ENCODE peak calls at places on chromosomes 11 and 22, in seven cellular contexts. One of them, this sample, is unnamed.

GRCh38 chr11:125262825-125263218 is 98.3 kb downstream of the PKNOX2 start:
- DNase-seq in IMR-90: peak; percentile 47
- DNase-seq in H9: peak; percentile 52
- DNase-seq in neuronal stem cell: peak; percentile 31
- DNase-seq in H1: peak; percentile 68
- DNase-seq in mesendoderm: peak; percentile 77
- DNase-seq in trophoblast cell: no peak
- DNase-seq in this sample: peak; percentile 73

GRCh38 chr11:100965346-100965745 is 164.3 kb downstream of the PGR start:
- DNase-seq in IMR-90: peak; percentile 2
- DNase-seq in H9: no peak
- DNase-seq in neuronal stem cell: no peak
- DNase-seq in H1: no peak
- DNase-seq in mesendoderm: no peak
- DNase-seq in trophoblast cell: no peak
- DNase-seq in this sample: no peak

GRCh38 chr11:70007796-70008195 is 70.3 kb upstream of the ANO1 start:
- DNase-seq in IMR-90: peak; percentile 37
- DNase-seq in H9: no peak
- DNase-seq in neuronal stem cell: no peak
- DNase-seq in H1: no peak
- DNase-seq in mesendoderm: no peak
- DNase-seq in trophoblast cell: no peak
- DNase-seq in this sample: no peak

GRCh38 chr22:44129614-44129976 is 51.1 kb upstream of the PARVG start:
- DNase-seq in IMR-90: peak; percentile 56
- DNase-seq in H9: no peak
- DNase-seq in neuronal stem cell: no peak
- DNase-seq in H1: no peak
- DNase-seq in mesendoderm: peak; percentile 47
- DNase-seq in trophoblast cell: no peak
- DNase-seq in this sample: peak; percentile 12

GRCh38 chr11:17542249-17542648 is 2.0 kb downstream of the USH1C start:
- DNase-seq in IMR-90: no peak
- DNase-seq in H9: no peak
- DNase-seq in neuronal stem cell: no peak
- DNase-seq in H1: no peak
- DNase-seq in mesendoderm: no peak
- DNase-seq in trophoblast cell: no peak
- DNase-seq in this sample: no peak

GRCh38 chr11:28343304-28344233 is 235.4 kb downstream of the METTL15 start:
- DNase-seq in IMR-90: peak; percentile 95
- DNase-seq in H9: no peak
- DNase-seq in neuronal stem cell: no peak
- DNase-seq in H1: no peak
- DNase-seq in mesendoderm: peak; percentile 44
- DNase-seq in trophoblast cell: peak; percentile 7
- DNase-seq in this sample: peak; percentile 89

GRCh38 chr11:122137081-122137793 is 21.2 kb upstream of the BLID start:
- DNase-seq in IMR-90: peak; percentile 96
- DNase-seq in H9: no peak
- DNase-seq in neuronal stem cell: no peak
- DNase-seq in H1: no peak
- DNase-seq in mesendoderm: peak; percentile 22
- DNase-seq in trophoblast cell: peak; percentile 51
- DNase-seq in this sample: peak; percentile 93

GRCh38 chr22:49365910-49366309 is 461.8 kb downstream of the BRD1 start:
- DNase-seq in IMR-90: no peak
- DNase-seq in H9: no peak
- DNase-seq in neuronal stem cell: no peak
- DNase-seq in H1: no peak
- DNase-seq in mesendoderm: no peak
- DNase-seq in trophoblast cell: no peak
- DNase-seq in this sample: no peak

GRCh38 chr11:124946735-124947141 is 7.3 kb upstream of the CCDC15 start:
- DNase-seq in IMR-90: peak; percentile 40
- DNase-seq in H9: no peak
- DNase-seq in neuronal stem cell: no peak
- DNase-seq in H1: no peak
- DNase-seq in mesendoderm: no peak
- DNase-seq in trophoblast cell: peak; percentile 3
- DNase-seq in this sample: no peak

GRCh38 chr22:28978863-28979799 is 82.5 kb downstream of the C22orf31 start:
- DNase-seq in IMR-90: no peak
- DNase-seq in H9: no peak
- DNase-seq in neuronal stem cell: no peak
- DNase-seq in H1: no peak
- DNase-seq in mesendoderm: no peak
- DNase-seq in trophoblast cell: no peak
- DNase-seq in this sample: no peak

DNA sequence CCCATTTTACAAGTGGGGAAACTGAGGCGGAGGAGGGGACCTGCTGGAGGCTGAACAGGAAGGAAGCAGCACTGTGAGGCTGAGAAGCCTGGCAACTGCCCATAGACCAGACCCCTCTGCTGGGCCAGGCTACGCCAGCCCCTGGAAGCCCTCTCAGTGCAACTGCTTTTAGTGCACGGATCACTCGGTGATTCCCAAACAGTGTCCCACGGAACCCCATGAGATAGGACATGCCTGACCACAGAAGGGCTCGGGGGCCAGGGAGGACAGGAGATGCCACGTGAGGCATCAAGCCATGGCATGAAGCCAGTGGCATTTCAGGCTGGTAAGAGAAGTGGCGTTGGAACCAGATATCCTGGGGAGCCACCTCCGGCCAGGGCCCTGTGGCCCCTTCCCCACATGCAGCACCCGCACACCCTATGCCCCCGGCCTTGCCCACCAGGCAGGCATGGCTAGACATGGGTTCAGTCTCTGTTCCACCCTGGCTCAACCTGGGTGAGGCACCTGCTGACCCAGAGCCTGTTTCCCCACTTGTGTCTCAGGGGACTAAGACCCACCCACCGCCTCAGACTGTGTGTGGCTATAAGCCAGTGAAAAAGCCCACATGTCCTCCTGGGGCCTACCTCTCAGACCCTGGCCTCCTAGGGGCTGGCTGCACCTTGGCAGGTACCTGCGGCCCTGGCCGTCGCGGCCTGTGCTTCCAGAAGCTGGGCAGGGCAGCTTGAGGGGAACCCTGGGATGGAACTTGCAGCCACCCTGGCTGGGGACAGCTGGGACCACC is 84.1 kb downstream of the WNT7B start:
- DNase-seq in IMR-90: no peak
- DNase-seq in H9: no peak
- DNase-seq in neuronal stem cell: no peak
- DNase-seq in H1: no peak
- DNase-seq in mesendoderm: no peak
- DNase-seq in trophoblast cell: no peak
- DNase-seq in this sample: no peak
- H3K4me1 ChIP-seq in IMR-90: peaks cover 10% of the 10 kb centered on the region
- H3K4me1 ChIP-seq in H9: no peaks in the 10 kb centered on the region
- H3K4me1 ChIP-seq in neuronal stem cell: peaks cover 16% of the 10 kb centered on the region
- H3K4me1 ChIP-seq in H1: peaks cover 12% of the 10 kb centered on the region
- H3K4me1 ChIP-seq in mesendoderm: no peaks in the 10 kb centered on the region
- H3K4me1 ChIP-seq in trophoblast cell: peaks cover 17% of the 10 kb centered on the region
- H3K4me1 ChIP-seq in this sample: peaks cover 4% of the 10 kb centered on the region

GRCh38 chr11:47443817-47444216 is 5.1 kb downstream of the RAPSN start:
- DNase-seq in IMR-90: no peak
- DNase-seq in H9: no peak
- DNase-seq in neuronal stem cell: no peak
- DNase-seq in H1: no peak
- DNase-seq in mesendoderm: no peak
- DNase-seq in trophoblast cell: no peak
- DNase-seq in this sample: no peak
- H3K23ac ChIP-seq in IMR-90: no peak overlapping the region
- H3K23ac ChIP-seq in H9: no peak overlapping the region
- H3K23ac ChIP-seq in neuronal stem cell: no peak overlapping the region
- H3K23ac ChIP-seq in H1: no peak overlapping the region
- H3K23ac ChIP-seq in mesendoderm: no peak overlapping the region
- H3K23ac ChIP-seq in trophoblast cell: no peak overlapping the region
- H3K23ac ChIP-seq in this sample: no peak overlapping the region

GRCh38 chr22:36325163-36326031 is 62.4 kb downstream of the MYH9 start:
- DNase-seq in IMR-90: peak; percentile 86
- DNase-seq in H9: no peak
- DNase-seq in neuronal stem cell: no peak
- DNase-seq in H1: no peak
- DNase-seq in mesendoderm: no peak
- DNase-seq in trophoblast cell: no peak
- DNase-seq in this sample: peak; percentile 59
- H3K4me1 ChIP-seq in IMR-90: peaks cover 59% of the 10 kb centered on the region
- H3K4me1 ChIP-seq in H9: peaks cover 12% of the 10 kb centered on the region
- H3K4me1 ChIP-seq in neuronal stem cell: peaks cover 23% of the 10 kb centered on the region
- H3K4me1 ChIP-seq in H1: peaks cover 16% of the 10 kb centered on the region
- H3K4me1 ChIP-seq in mesendoderm: peaks cover 10% of the 10 kb centered on the region
- H3K4me1 ChIP-seq in trophoblast cell: peaks cover 32% of the 10 kb centered on the region
- H3K4me1 ChIP-seq in this sample: peaks cover 71% of the 10 kb centered on the region

DNA sequence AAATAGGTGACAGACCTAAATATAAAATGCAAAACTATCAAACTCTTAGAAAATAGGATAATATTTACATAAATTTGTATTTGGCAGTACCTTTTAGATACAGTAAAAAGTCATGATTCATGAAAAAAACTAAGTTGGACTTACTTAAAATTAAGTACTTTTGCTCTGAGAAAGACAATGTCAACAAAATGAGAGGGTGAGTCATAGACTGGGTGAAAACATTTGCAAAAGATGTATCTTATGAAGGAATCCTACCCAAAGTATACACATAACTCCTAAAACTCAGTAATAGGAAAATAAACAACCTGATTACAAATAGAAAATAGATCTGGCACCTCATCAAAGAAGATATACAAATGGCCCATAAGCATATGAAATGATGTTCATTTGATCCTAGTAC is 1154.6 kb downstream of the JRKL start:
- DNase-seq in IMR-90: no peak
- DNase-seq in H9: no peak
- DNase-seq in neuronal stem cell: no peak
- DNase-seq in H1: no peak
- DNase-seq in mesendoderm: no peak
- DNase-seq in trophoblast cell: no peak
- DNase-seq in this sample: peak; percentile 15
- H3K23ac ChIP-seq in IMR-90: no peak overlapping the region
- H3K23ac ChIP-seq in H9: no peak overlapping the region
- H3K23ac ChIP-seq in neuronal stem cell: no peak overlapping the region
- H3K23ac ChIP-seq in H1: no peak overlapping the region
- H3K23ac ChIP-seq in mesendoderm: no peak overlapping the region
- H3K23ac ChIP-seq in trophoblast cell: no peak overlapping the region
- H3K23ac ChIP-seq in this sample: no peak overlapping the region

DNA sequence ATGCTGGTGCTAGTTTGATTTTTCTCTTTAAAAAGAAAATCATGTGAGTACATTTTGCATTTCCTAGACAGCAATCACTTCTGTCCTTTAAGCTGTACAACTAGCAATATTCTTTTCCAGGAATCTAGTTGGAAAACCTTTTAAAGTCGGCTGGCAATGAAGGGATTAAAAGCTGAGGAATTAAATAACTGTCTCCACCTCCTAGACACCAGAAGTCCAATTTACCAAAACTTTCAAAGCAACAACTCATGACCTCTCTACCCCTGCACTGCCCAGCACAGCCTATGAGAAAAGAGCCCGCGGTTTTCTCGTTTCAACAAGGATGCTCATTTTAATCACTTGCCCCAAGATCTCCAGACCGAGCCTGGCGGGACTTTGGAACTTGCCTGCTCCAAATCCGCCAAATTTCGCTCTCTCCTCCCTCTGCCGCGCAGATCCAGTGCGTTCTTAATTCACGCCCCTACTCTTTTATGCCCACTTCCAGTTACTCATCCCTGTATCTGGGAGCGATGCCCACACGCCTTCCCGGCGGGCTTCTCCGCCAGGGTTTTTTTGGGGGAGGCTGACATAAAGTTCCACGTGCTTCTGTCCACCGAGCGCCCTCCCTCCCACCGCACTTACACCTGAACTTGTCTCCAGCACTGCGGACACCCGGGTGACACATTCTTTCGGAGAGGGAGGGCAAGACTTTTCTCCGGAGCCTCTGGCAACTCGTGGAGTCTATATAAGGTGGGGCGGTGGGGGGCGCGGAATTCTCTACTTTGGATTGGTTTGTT is 2.5 kb downstream of the MPPED2 start:
- DNase-seq in IMR-90: no peak
- DNase-seq in H9: peak; percentile 39
- DNase-seq in neuronal stem cell: no peak
- DNase-seq in H1: peak; percentile 57
- DNase-seq in mesendoderm: peak; percentile 60
- DNase-seq in trophoblast cell: no peak
- DNase-seq in this sample: no peak
- H3K4me1 ChIP-seq in IMR-90: no peaks in the 10 kb centered on the region
- H3K4me1 ChIP-seq in H9: peaks cover 4% of the 10 kb centered on the region
- H3K4me1 ChIP-seq in neuronal stem cell: no peaks in the 10 kb centered on the region
- H3K4me1 ChIP-seq in H1: no peaks in the 10 kb centered on the region
- H3K4me1 ChIP-seq in mesendoderm: no peaks in the 10 kb centered on the region
- H3K4me1 ChIP-seq in trophoblast cell: peaks cover 13% of the 10 kb centered on the region
- H3K4me1 ChIP-seq in this sample: peaks cover 27% of the 10 kb centered on the region

GRCh38 chr11:85844439-85845051 is 10.6 kb upstream of the CCDC83 start:
- DNase-seq in IMR-90: peak; percentile 80
- DNase-seq in H9: no peak
- DNase-seq in neuronal stem cell: no peak
- DNase-seq in H1: no peak
- DNase-seq in mesendoderm: peak; percentile 81
- DNase-seq in trophoblast cell: peak; percentile 89
- DNase-seq in this sample: no peak
- H3K23ac ChIP-seq in IMR-90: peak overlapping the region; percentile 29
- H3K23ac ChIP-seq in H9: no peak overlapping the region
- H3K23ac ChIP-seq in neuronal stem cell: no peak overlapping the region
- H3K23ac ChIP-seq in H1: no peak overlapping the region
- H3K23ac ChIP-seq in mesendoderm: no peak overlapping the region
- H3K23ac ChIP-seq in trophoblast cell: no peak overlapping the region
- H3K23ac ChIP-seq in this sample: no peak overlapping the region

GRCh38 chr11:112369374-112369773 is 108.7 kb upstream of the PLET1 start:
- DNase-seq in IMR-90: no peak
- DNase-seq in H9: no peak
- DNase-seq in neuronal stem cell: no peak
- DNase-seq in H1: no peak
- DNase-seq in mesendoderm: no peak
- DNase-seq in trophoblast cell: no peak
- DNase-seq in this sample: no peak
- H3K4me1 ChIP-seq in IMR-90: peaks cover 21% of the 10 kb centered on the region
- H3K4me1 ChIP-seq in H9: no peaks in the 10 kb centered on the region
- H3K4me1 ChIP-seq in neuronal stem cell: no peaks in the 10 kb centered on the region
- H3K4me1 ChIP-seq in H1: no peaks in the 10 kb centered on the region
- H3K4me1 ChIP-seq in mesendoderm: no peaks in the 10 kb centered on the region
- H3K4me1 ChIP-seq in trophoblast cell: no peaks in the 10 kb centered on the region
- H3K4me1 ChIP-seq in this sample: peaks cover under 1% of the 10 kb centered on the region

DNA sequence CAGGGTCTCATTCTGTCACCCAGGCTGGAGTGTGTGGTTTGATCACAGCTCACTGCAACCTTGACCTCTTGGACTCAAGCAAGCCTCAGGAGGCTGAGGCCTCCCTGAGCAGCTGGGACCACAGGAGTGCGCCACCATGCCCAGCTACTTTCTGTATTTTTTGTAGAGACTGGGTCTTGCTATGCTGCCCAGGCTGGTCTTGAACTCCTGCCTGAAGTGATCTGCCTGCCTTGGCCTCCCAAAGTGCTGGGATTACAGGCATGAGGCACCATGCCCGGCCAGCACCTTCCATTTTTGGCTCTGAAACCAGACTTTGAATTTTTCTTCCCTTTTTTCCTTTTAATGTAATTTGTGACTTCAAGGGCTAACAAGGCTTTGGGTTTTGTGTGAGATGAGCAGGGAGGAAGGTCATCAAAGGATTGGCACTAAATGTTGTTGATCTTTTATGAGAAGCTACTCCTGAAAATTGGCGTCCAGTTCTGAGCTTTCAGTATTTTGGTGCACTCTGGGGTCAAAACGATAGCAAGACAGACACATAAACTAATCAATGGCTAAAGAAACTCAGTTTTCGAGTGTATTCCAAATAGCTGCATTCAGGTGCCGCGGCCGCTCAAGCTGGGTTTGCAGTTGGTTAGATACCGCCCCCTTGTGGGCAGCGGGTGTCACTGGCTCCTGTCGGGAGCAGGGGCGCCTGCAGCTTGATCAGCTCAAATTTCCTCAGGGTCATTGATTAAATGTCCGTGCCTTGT is 51.9 kb upstream of the CLMP start:
- DNase-seq in IMR-90: peak; percentile 81
- DNase-seq in H9: peak; percentile 85
- DNase-seq in neuronal stem cell: peak; percentile 80
- DNase-seq in H1: peak; percentile 92
- DNase-seq in mesendoderm: peak; percentile 83
- DNase-seq in trophoblast cell: peak; percentile 91
- DNase-seq in this sample: peak; percentile 73
- H3K23ac ChIP-seq in IMR-90: no peak overlapping the region
- H3K23ac ChIP-seq in H9: no peak overlapping the region
- H3K23ac ChIP-seq in neuronal stem cell: no peak overlapping the region
- H3K23ac ChIP-seq in H1: no peak overlapping the region
- H3K23ac ChIP-seq in mesendoderm: no peak overlapping the region
- H3K23ac ChIP-seq in trophoblast cell: no peak overlapping the region
- H3K23ac ChIP-seq in this sample: no peak overlapping the region